ENCODE peak calls at places on chromosomes 2 and 18, in seven cellular contexts. U is upper lobe of right lung, R is transverse colon, P is astrocyte of the cerebellum, X is neural progenitor cell, W is brain microvascular endothelial cell, F is HCT116. N is an unnamed sample.

GRCh38 chr2:4898706-4899105 is 793.5 kb upstream of the SOX11 start:
- DNase-seq in X (no peak), F (no peak), P (peak), R (no peak), W (peak), U (no peak), N (no peak)

GRCh38 chr2:235217814-235218213 is 266.0 kb downstream of the SH3BP4 start:
- DNase-seq in R (no peak), P (no peak), F (no peak), W (no peak), U (no peak), X (no peak), N (no peak)

GRCh38 chr18:8849696-8850095 is 144.3 kb downstream of the MTCL1 start:
- DNase-seq in W (no peak), U (no peak), R (no peak), F (no peak), P (no peak), X (no peak), N (no peak)

GRCh38 chr2:96514521-96514920 is 9.4 kb upstream of the NEURL3 start:
- DNase-seq in P (no peak), R (no peak), F (no peak), X (no peak), W (no peak), U (no peak), N (no peak)

GRCh38 chr2:37566517-37566961 is 104.9 kb downstream of the CDC42EP3 start:
- DNase-seq in W (peak), F (no peak), P (peak), U (no peak), X (no peak), R (no peak), N (no peak)

GRCh38 chr2:158997037-158997785 is 28.8 kb downstream of the TANC1 start:
- DNase-seq in R (no peak), U (no peak), X (no peak), W (no peak), P (no peak), F (no peak), N (no peak)

GRCh38 chr2:180979086-180979934 is 1.1 kb upstream of the UBE2E3 start:
- DNase-seq in P (peak), U (no peak), W (peak), X (peak), F (no peak), R (no peak), N (no peak)

GRCh38 chr2:53130441-53130943 is 637.1 kb upstream of the CHAC2 start:
- DNase-seq in X (no peak), P (peak), W (peak), F (no peak), R (no peak), U (no peak), N (no peak)

GRCh38 chr2:127705281-127706065 is 4.2 kb downstream of the SFT2D3 start:
- DNase-seq in W (no peak), P (no peak), R (no peak), U (no peak), X (no peak), F (no peak), N (no peak)

GRCh38 chr2:66581461-66582363 is 146.8 kb downstream of the MEIS1 start:
- DNase-seq in F (no peak), U (no peak), X (peak), P (no peak), R (no peak), W (no peak), N (no peak)

GRCh38 chr18:47964086-47964485 is 33.6 kb upstream of the SMAD2 start:
- DNase-seq in R (no peak), P (no peak), W (no peak), X (no peak), U (no peak), F (no peak), N (no peak)

GRCh38 chr2:16137080-16137755 is 196.9 kb downstream of the MYCN start:
- DNase-seq in U (no peak), X (no peak), F (no peak), P (no peak), W (no peak), R (no peak), N (no peak)

GRCh38 chr2:150479075-150479915 is 8.2 kb downstream of the RND3 start:
- DNase-seq in X (no peak), R (no peak), P (no peak), F (no peak), W (no peak), U (no peak), N (no peak)
- H3K4me3 ChIP-seq in X (no peak), R (no peak), P (no peak), F (no peak), W (no peak), U (no peak), N (no peak)

DNA sequence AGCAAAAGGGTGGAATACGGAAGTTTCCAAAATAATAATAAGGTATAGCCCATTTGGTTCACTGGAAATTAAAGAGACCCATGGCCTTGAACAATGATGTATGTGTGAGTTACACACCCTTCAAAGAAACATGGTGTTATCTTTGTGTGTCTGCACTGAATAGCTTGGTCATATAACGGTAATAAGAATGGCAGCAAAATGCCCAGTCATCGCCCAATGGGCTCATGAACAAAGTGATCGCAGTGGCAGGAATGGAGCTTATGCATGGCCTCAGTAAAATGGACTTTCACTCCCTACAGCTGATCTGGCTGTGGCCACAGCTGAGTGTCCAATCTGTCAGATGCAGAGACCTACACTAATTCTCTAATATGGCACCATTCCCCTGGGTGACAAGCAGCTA is 201.3 kb downstream of the RPIA start:
- DNase-seq in U (no peak), W (no peak), F (no peak), R (no peak), P (no peak), X (no peak), N (no peak)
- H3K4me3 ChIP-seq in U (no peak), W (no peak), F (no peak), R (no peak), P (no peak), X (no peak), N (no peak)

DNA sequence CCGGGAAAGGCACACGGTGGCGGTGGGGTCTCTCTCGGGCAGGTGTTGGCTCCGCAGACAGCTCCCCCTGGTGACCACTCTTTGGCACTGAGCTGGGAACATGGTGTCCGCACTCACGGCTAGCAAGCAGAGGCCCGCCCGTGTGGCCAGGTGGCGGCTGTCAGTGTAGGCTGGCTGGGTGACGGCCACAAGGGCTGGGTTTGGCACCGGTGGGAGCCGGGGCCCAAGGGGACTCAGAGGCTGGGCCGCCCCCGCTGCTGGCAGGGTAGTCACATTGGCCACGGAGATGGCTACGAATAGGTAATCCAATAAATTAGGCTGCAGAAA is 1071.7 kb downstream of the RPIA start:
- DNase-seq in R (no peak), F (no peak), P (no peak), X (no peak), U (peak), W (no peak), N (no peak)
- H3K4me3 ChIP-seq in R (no peak), F (no peak), P (no peak), X (no peak), U (no peak), W (no peak), N (no peak)

GRCh38 chr2:114011709-114012108 is 121.8 kb downstream of the ACTR3 start:
- DNase-seq in P (no peak), X (no peak), W (no peak), F (no peak), R (no peak), U (no peak), N (peak)
- H3K4me3 ChIP-seq in P (no peak), X (no peak), W (no peak), F (no peak), R (no peak), U (no peak), N (no peak)

GRCh38 chr2:108621087-108621559 is 86.9 kb downstream of the LIMS1 start:
- DNase-seq in P (no peak), W (no peak), R (peak), U (no peak), F (peak), X (peak), N (no peak)
- H3K4me3 ChIP-seq in P (no peak), W (no peak), R (no peak), U (peak), F (peak), X (peak), N (no peak)

GRCh38 chr18:77105680-77106079 is 26.9 kb downstream of the MBP start:
- DNase-seq in X (no peak), W (no peak), U (no peak), F (no peak), P (no peak), R (no peak), N (no peak)
- H3K4me3 ChIP-seq in X (no peak), W (no peak), U (no peak), F (no peak), P (no peak), R (no peak), N (no peak)

GRCh38 chr2:95346738-95347671 is 49.9 kb downstream of the KCNIP3 start:
- DNase-seq in R (no peak), F (no peak), X (peak), U (peak), P (no peak), W (no peak), N (no peak)

GRCh38 chr2:95345415-95346235 is 48.5 kb downstream of the KCNIP3 start:
- DNase-seq in U (peak), W (peak), R (peak), X (peak), P (peak), F (peak), N (peak)

GRCh38 chr2:95345066-95345414 is 47.9 kb downstream of the KCNIP3 start:
- DNase-seq in W (no peak), R (no peak), P (no peak), X (no peak), U (no peak), F (no peak), N (no peak)

GRCh38 chr2:95344656-95345055 is 47.5 kb downstream of the KCNIP3 start:
- DNase-seq in R (no peak), W (no peak), X (no peak), P (no peak), U (no peak), F (no peak), N (no peak)

DNA sequence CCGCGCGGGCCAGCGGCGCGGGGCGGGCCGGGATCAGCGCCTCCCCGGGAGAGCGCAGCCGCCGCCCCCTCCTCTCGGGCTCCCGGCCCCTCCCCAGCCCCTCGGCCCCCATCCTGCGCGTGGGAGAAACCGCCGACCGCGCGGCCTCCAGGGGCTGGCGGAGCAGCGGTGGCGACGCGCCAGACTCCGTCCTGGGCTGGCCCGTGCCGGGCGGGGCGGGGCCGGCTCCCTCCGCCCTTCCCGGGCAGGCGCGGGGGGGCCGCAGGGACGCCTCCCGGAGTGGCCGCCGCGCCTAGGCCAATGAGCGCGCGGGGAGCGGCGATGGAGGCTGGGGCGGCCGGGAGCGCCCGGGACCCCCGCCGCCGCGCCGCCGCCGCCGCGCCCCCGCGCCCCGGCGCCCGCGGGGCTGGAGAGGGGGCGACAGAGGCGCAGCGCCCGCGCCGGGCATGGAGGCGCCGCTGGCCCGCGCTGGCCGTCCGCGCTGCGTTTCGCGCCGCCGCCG is 49.1 kb downstream of the KCNIP3 start:
- DNase-seq in P (no peak), F (no peak), R (peak), X (no peak), W (no peak), U (peak), N (no peak)
- H3K4me3 ChIP-seq in P (peak), F (peak), R (peak), X (peak), W (peak), U (peak), N (peak)

DNA sequence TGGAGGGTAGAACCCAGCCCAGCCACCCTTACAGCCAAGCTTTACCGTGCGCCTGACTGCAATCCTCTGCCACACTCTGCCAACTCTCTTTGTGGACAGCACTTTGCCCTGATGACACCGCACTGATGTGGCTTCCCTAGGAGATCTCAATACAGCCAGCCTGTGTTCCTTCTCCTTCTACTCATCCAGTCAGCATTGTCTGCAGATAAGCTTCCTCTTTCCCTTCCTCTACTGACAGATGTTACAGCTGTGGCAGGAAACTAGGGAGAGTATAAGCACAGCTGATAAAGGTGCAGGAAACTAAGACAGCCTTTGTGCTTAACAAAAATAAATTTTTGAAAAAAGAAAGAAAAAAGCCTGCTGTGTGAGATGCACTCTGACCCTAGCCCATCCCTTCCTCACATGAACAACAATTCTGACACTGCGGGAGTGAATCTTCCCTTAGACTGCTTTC is 25.0 kb downstream of the CEP68 start:
- DNase-seq in P (no peak), F (no peak), W (no peak), R (no peak), X (no peak), U (no peak), N (peak)
- H3K4me3 ChIP-seq in P (no peak), F (no peak), W (no peak), R (no peak), X (no peak), U (no peak), N (no peak)

N was measured in HL-60.